ENCODE peak calls at places on chromosomes 4 and X, in ten cellular contexts. L, I, N, B, R, V, Z, A, E and F are unnamed samples.

GRCh38 chr4:20109395-20109794 is 142.3 kb upstream of the SLIT2 start:
- DNase-seq in N (no peak), B (no peak), R (no peak), V (no peak), Z (no peak), L (no peak), E (no peak), A (no peak), I (no peak), F (no peak)

GRCh38 chr4:25938251-25939186 is 24.5 kb downstream of the SMIM20 start:
- DNase-seq in Z (no peak), L (no peak), B (no peak), V (no peak), E (peak; percentile 74), R (no peak), N (no peak), I (no peak), A (peak; percentile 46), F (no peak)

GRCh38 chrX:68895339-68896250 is 66.8 kb downstream of the EFNB1 start:
- DNase-seq in Z (no peak), I (no peak), B (no peak), N (no peak), E (peak; percentile 74), V (no peak), L (peak; percentile 35), R (no peak), A (peak; percentile 45), F (no peak)

GRCh38 chr4:16250665-16251365 is 24.5 kb upstream of the TAPT1 start:
- DNase-seq in I (peak; percentile 33), V (no peak), L (no peak), A (no peak), E (peak; percentile 83), N (no peak), R (no peak), Z (no peak), B (no peak), F (no peak)

GRCh38 chr4:159944477-159944876 is 841.6 kb downstream of the RAPGEF2 start:
- DNase-seq in E (no peak), Z (no peak), A (no peak), R (no peak), N (no peak), B (no peak), V (no peak), L (no peak), I (no peak), F (no peak)

GRCh38 chr4:61533140-61533539 is 333.0 kb downstream of the ADGRL3 start:
- DNase-seq in A (no peak), E (peak; percentile 77), I (no peak), Z (no peak), B (no peak), R (no peak), V (no peak), L (no peak), N (no peak), F (no peak)

GRCh38 chrX:16196829-16197228 is 29.5 kb downstream of the MAGEB17 start:
- DNase-seq in Z (no peak), N (no peak), B (no peak), E (no peak), I (no peak), R (no peak), L (no peak), A (no peak), V (no peak), F (no peak)

GRCh38 chr4:141275834-141276233 is 55.1 kb downstream of the ZNF330 start:
- DNase-seq in L (no peak), R (no peak), Z (no peak), E (peak; percentile 98), N (no peak), V (no peak), B (no peak), I (no peak), A (peak; percentile 61), F (no peak)

GRCh38 chrX:139382529-139382928 is 148.0 kb upstream of the F9 start:
- DNase-seq in B (no peak), R (no peak), V (no peak), E (no peak), N (no peak), Z (no peak), A (no peak), L (no peak), I (no peak), F (no peak)

GRCh38 chr4:95998311-95998710 is 158.4 kb downstream of the PDHA2 start:
- DNase-seq in N (no peak), I (no peak), Z (no peak), B (no peak), E (no peak), A (no peak), L (no peak), R (no peak), V (no peak), F (no peak)

GRCh38 chrX:150627957-150628356 is 59.5 kb downstream of the MTM1 start:
- DNase-seq in L (no peak), B (no peak), R (no peak), N (no peak), E (no peak), Z (no peak), V (no peak), A (no peak), I (no peak), F (no peak)

GRCh38 chr4:80614319-80614718 is 278.8 kb downstream of the CFAP299 start:
- DNase-seq in V (no peak), N (no peak), L (no peak), R (no peak), B (no peak), A (no peak), I (no peak), Z (peak; percentile 27), E (no peak), F (no peak)

GRCh38 chr4:78379991-78380739 is 171.4 kb upstream of the ANXA3 start:
- DNase-seq in E (peak; percentile 64), A (no peak), Z (no peak), I (no peak), R (no peak), N (no peak), B (no peak), V (no peak), L (no peak), F (no peak)

GRCh38 chrX:15619053-15619772 is 18.5 kb upstream of the ACE2 start:
- DNase-seq in R (no peak), B (no peak), I (peak; percentile 1), V (no peak), Z (no peak), L (peak; percentile 40), N (no peak), A (no peak), E (peak; percentile 30), F (no peak)

GRCh38 chr4:42397635-42398447 is 553 bp downstream of the SHISA3 start:
- DNase-seq in E (peak; percentile 37), V (peak; percentile 27), R (no peak), A (no peak), B (no peak), N (peak; percentile 2), I (peak; percentile 24), L (no peak), Z (no peak), F (no peak)

GRCh38 chrX:10648608-10649007 is 28.2 kb upstream of the MID1 start:
- DNase-seq in A (no peak), N (no peak), E (peak; percentile 15), I (no peak), B (no peak), Z (no peak), V (no peak), R (no peak), L (no peak), F (no peak)

GRCh38 chrX:24838624-24839023 is 144.9 kb downstream of the POLA1 start:
- DNase-seq in N (no peak), E (peak; percentile 23), L (peak; percentile 7), A (no peak), Z (no peak), I (peak; percentile 6), R (no peak), V (peak; percentile 27), B (no peak), F (peak; percentile 0)

GRCh38 chr4:181650033-181650825 is 593.0 kb upstream of the TENM3 start:
- DNase-seq in L (no peak), B (no peak), E (peak; percentile 70), V (no peak), I (no peak), R (no peak), Z (no peak), A (no peak), N (no peak), F (no peak)

GRCh38 chr4:163540977-163541376 is 46.5 kb downstream of the TMA16 start:
- DNase-seq in A (peak; percentile 76), E (peak; percentile 92), L (no peak), N (no peak), Z (no peak), V (no peak), B (no peak), R (no peak), I (no peak), F (no peak)

GRCh38 chr4:87551361-87551760 is 22.2 kb upstream of the SPARCL1 start:
- DNase-seq in A (no peak), N (no peak), Z (no peak), I (no peak), B (no peak), R (no peak), V (no peak), E (no peak), L (no peak), F (no peak)

GRCh38 chrX:106619797-106620196 is 8.0 kb downstream of the RADX start:
- DNase-seq in A (peak; percentile 11), B (no peak), L (no peak), E (peak; percentile 4), Z (no peak), R (no peak), I (no peak), N (no peak), V (no peak), F (no peak)

GRCh38 chr4:44771789-44772188 is 45.4 kb upstream of the GNPDA2 start:
- DNase-seq in E (no peak), V (no peak), N (no peak), R (no peak), B (no peak), L (no peak), I (no peak), Z (no peak), A (no peak), F (no peak)

GRCh38 chr4:526971-527460 is 28.0 kb downstream of the PIGG start:
- DNase-seq in B (no peak), V (no peak), N (no peak), A (no peak), I (no peak), E (no peak), Z (no peak), L (no peak), R (no peak), F (no peak)

GRCh38 chrX:154370300-154370881 is 4.0 kb downstream of the FLNA start:
- DNase-seq in R (no peak), A (no peak), L (no peak), I (no peak), E (no peak), Z (no peak), N (no peak), V (no peak), B (peak; percentile 12), F (no peak)

GRCh38 chr4:2799971-2800690 is 7.2 kb downstream of the SH3BP2 start:
- DNase-seq in Z (no peak), I (no peak), E (no peak), B (no peak), V (no peak), L (no peak), R (no peak), N (no peak), A (no peak), F (no peak)

GRCh38 chr4:93659629-93660028 is 168.9 kb upstream of the ATOH1 start:
- DNase-seq in Z (no peak), L (no peak), E (no peak), I (no peak), A (peak; percentile 6), B (no peak), N (no peak), V (no peak), R (no peak), F (no peak)